ENCODE peak calls at places on chromosome 5, in six cellular contexts. J, U, F, O, T and H are unnamed samples.
A peak's percentile ranks its signal among the peaks of the same experiment; 100 is the strongest.

GRCh38 chr5:107570805-107571531 is 99.8 kb downstream of the EFNA5 start:
- DNase-seq in J (peak; percentile 14), U (no peak), F (peak; percentile 2), O (peak; percentile 95), T (no peak), H (peak; percentile 28)

GRCh38 chr5:115389074-115389798 is 92.8 kb upstream of the CCDC112 start:
- DNase-seq in J (no peak), U (no peak), F (no peak), O (no peak), T (no peak), H (no peak)

GRCh38 chr5:123610209-123610608 is 98.2 kb downstream of the CSNK1G3 start:
- DNase-seq in J (no peak), U (no peak), F (no peak), O (peak; percentile 7), T (no peak), H (no peak)

GRCh38 chr5:159106569-159107282 is 7.0 kb upstream of the EBF1 start:
- DNase-seq in J (peak; percentile 90), U (peak; percentile 91), F (peak; percentile 24), O (peak; percentile 64), T (peak; percentile 79), H (peak; percentile 88)

GRCh38 chr5:67085616-67086015 is 111.0 kb downstream of the CD180 start:
- DNase-seq in J (no peak), U (no peak), F (no peak), O (no peak), T (no peak), H (no peak)

GRCh38 chr5:138870611-138871010 is 4.5 kb downstream of the LRRTM2 start:
- DNase-seq in J (no peak), U (no peak), F (no peak), O (no peak), T (no peak), H (no peak)

GRCh38 chr5:93735378-93735777 is 6.0 kb downstream of the POU5F2 start:
- DNase-seq in J (no peak), U (no peak), F (no peak), O (peak; percentile 87), T (no peak), H (no peak)

GRCh38 chr5:97728920-97729319 is 545.9 kb upstream of the RIOK2 start:
- DNase-seq in J (no peak), U (no peak), F (no peak), O (no peak), T (no peak), H (no peak)

GRCh38 chr5:133527311-133527710 is 85.0 kb downstream of the FSTL4 start:
- DNase-seq in J (no peak), U (no peak), F (no peak), O (no peak), T (no peak), H (no peak)

GRCh38 chr5:56686337-56687198 is 128.8 kb upstream of the MAP3K1 start:
- DNase-seq in J (no peak), U (no peak), F (no peak), O (no peak), T (no peak), H (no peak)

GRCh38 chr5:120545007-120545406 is 80.9 kb downstream of the PRR16 start:
- DNase-seq in J (no peak), U (no peak), F (no peak), O (no peak), T (no peak), H (no peak)

GRCh38 chr5:170648546-170648945 is 135.0 kb upstream of the GABRP start:
- DNase-seq in J (no peak), U (no peak), F (no peak), O (no peak), T (no peak), H (no peak)

GRCh38 chr5:110055301-110055700 is 365.6 kb downstream of the MAN2A1 start:
- DNase-seq in J (no peak), U (no peak), F (no peak), O (no peak), T (no peak), H (no peak)

GRCh38 chr5:72749362-72749997 is 67.0 kb upstream of the TNPO1 start:
- DNase-seq in J (no peak), U (no peak), F (no peak), O (no peak), T (no peak), H (peak; percentile 13)

GRCh38 chr5:146467729-146468128 is 20.6 kb downstream of the TCERG1 start:
- DNase-seq in J (no peak), U (no peak), F (no peak), O (no peak), T (no peak), H (no peak)

GRCh38 chr5:5270958-5271605 is 131.0 kb downstream of the ADAMTS16 start:
- DNase-seq in J (peak; percentile 82), U (peak; percentile 81), F (peak; percentile 6), O (peak; percentile 6), T (peak; percentile 9), H (peak; percentile 74)

GRCh38 chr5:121304838-121305237 is 546.8 kb upstream of the FTMT start:
- DNase-seq in J (no peak), U (no peak), F (no peak), O (no peak), T (no peak), H (no peak)

GRCh38 chr5:172229904-172230303 is 35.9 kb downstream of the EFCAB9 start:
- DNase-seq in J (no peak), U (no peak), F (no peak), O (no peak), T (no peak), H (no peak)

GRCh38 chr5:39713224-39713911 is 288.6 kb upstream of the DAB2 start:
- DNase-seq in J (no peak), U (no peak), F (no peak), O (no peak), T (no peak), H (no peak)
- TF ChIP-seq JUN in J (no peak), U (no peak), F (no peak), O (no peak), T (no peak), H (no peak)

GRCh38 chr5:13934125-13934524 is 10.4 kb downstream of the DNAH5 start:
- DNase-seq in J (no peak), U (no peak), F (no peak), O (no peak), T (no peak), H (no peak)

GRCh38 chr5:13932006-13932405 is 12.5 kb downstream of the DNAH5 start:
- DNase-seq in J (no peak), U (no peak), F (no peak), O (no peak), T (no peak), H (no peak)

GRCh38 chr5:13930721-13931246 is 13.7 kb downstream of the DNAH5 start:
- DNase-seq in J (no peak), U (no peak), F (no peak), O (no peak), T (no peak), H (no peak)

DNA sequence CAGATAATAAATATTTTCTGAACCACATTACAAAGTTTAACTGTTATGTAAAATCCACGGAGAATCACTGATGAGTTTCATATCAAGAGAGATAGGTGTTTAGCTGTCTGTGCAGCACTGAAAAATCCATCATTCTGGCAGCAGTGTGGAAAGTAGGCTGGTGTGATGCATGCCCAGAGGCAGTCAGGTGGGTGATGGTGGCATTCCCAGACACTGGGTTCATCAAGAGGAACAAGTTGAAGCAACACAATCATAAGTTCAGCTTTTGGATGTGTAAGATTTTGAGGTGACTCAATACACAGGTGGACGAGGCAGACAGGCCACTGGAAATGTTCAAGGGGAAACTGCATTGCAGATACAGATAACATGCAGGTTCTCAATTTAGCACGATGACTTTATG is 11.9 kb downstream of the DNAH5 start:
- DNase-seq in J (no peak), U (no peak), F (no peak), O (no peak), T (no peak), H (no peak)
- TF ChIP-seq JUN in J (no peak), U (no peak), F (no peak), O (no peak), T (no peak), H (no peak)

DNA sequence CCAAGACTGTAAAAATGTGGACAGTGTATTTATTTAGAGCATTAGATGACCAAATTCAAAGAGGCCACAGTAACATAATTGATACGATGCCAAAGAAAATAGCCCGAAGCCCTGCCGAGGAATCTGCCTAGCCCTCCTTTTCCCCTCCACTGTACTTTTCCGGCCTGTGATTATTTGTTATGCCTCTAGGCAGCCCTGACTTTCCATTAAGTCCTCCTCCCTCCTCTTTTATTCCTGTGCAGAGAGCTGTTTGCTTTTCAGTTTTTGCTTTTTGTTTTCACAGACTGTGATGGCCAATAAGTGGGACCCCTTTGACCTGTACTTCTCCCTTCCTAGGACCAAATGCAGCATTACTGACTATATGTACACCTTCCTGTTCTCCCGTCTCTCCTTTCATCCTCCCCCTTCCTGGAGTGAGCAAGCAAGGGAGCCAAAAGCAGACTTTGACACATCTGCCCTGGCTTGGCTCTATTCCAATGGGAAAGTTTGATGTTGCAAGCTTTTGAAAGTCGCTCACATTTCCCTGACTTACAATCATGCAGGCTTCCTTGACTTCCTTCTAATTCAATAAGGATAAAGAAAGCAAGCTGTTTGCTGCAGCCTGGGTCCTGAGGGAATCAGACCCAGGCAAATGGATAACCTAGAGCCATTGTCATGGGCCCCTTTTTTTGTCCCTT is 76.1 kb downstream of the NREP start:
- DNase-seq in J (peak; percentile 49), U (no peak), F (peak; percentile 90), O (peak; percentile 99), T (no peak), H (no peak)
- TF ChIP-seq JUN in J (peak; percentile 56), U (no peak), F (no peak), O (peak; percentile 20), T (no peak), H (no peak)

GRCh38 chr5:125232779-125233230 is 486.4 kb upstream of the ZNF608 start:
- DNase-seq in J (no peak), U (no peak), F (no peak), O (peak; percentile 69), T (no peak), H (no peak)

GRCh38 chr5:125233944-125234343 is 487.5 kb upstream of the ZNF608 start:
- DNase-seq in J (no peak), U (no peak), F (no peak), O (no peak), T (no peak), H (no peak)

GRCh38 chr5:125237026-125237425 is 490.6 kb upstream of the ZNF608 start:
- DNase-seq in J (no peak), U (no peak), F (no peak), O (no peak), T (no peak), H (no peak)

DNA sequence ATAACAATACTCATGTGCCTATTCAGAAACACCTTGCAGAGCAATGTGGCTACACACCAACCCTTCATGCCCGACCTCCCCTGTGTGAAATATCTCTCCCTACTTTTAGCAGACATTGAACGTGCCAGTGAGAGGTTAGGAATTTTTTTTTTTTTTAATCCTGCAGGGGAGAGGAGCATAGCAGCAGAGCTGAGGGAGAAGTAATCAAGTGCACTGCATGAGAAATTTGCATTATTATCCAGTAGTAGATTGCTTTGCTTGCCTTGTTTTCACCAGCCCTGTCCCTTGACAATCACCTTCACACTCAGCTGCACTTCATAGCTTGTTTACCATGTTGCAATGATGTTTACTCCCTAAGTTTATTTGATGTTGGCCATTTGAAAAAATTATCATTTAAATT is 489.6 kb upstream of the ZNF608 start:
- DNase-seq in J (no peak), U (no peak), F (no peak), O (no peak), T (no peak), H (no peak)
- TF ChIP-seq JUN in J (no peak), U (no peak), F (no peak), O (no peak), T (no peak), H (no peak)

GRCh38 chr5:169161022-169161680 is 139.8 kb downstream of the SLIT3 start:
- DNase-seq in J (peak; percentile 75), U (no peak), F (no peak), O (peak; percentile 53), T (no peak), H (peak; percentile 18)
- TF ChIP-seq JUN in J (no peak), U (no peak), F (no peak), O (no peak), T (no peak), H (no peak)